ENCODE peak calls at places on chromosomes 6 and 20, in four cellular contexts. B, X, J and M are unnamed samples.

GRCh38 chr6:28542440-28543293 is 17.0 kb downstream of the GPX5 start:
- DNase-seq in B (peak; percentile 86), X (peak; percentile 35), J (peak; percentile 54), M (peak; percentile 68)

GRCh38 chr6:38495511-38495910 is 144.2 kb downstream of the BTBD9 start:
- DNase-seq in B (no peak), X (no peak), J (no peak), M (no peak)

GRCh38 chr20:5171790-5172164 is 45.0 kb downstream of the CDS2 start:
- DNase-seq in B (no peak), X (no peak), J (no peak), M (no peak)

GRCh38 chr20:10502098-10502526 is 67.0 kb downstream of the SLX4IP start:
- DNase-seq in B (no peak), X (no peak), J (no peak), M (no peak)

GRCh38 chr6:48775157-48775556 is 664.2 kb upstream of the PTCHD4 start:
- DNase-seq in B (peak; percentile 21), X (no peak), J (no peak), M (no peak)

GRCh38 chr6:152635949-152636674 is 1.1 kb downstream of the SYNE1 start:
- DNase-seq in B (peak; percentile 90), X (no peak), J (peak; percentile 12), M (no peak)

GRCh38 chr20:21583486-21584168 is 69.8 kb upstream of the NKX2-2 start:
- DNase-seq in B (no peak), X (no peak), J (no peak), M (no peak)

GRCh38 chr20:42007251-42007650 is 389.1 kb upstream of the CHD6 start:
- DNase-seq in B (no peak), X (no peak), J (no peak), M (no peak)

GRCh38 chr6:137761072-137761471 is 106.0 kb upstream of the TNFAIP3 start:
- DNase-seq in B (no peak), X (no peak), J (no peak), M (no peak)

GRCh38 chr6:137800749-137801148 is 66.3 kb upstream of the TNFAIP3 start:
- DNase-seq in B (no peak), X (no peak), J (no peak), M (no peak)

GRCh38 chr6:53464483-53464882 is 80.4 kb downstream of the GCLC start:
- DNase-seq in B (peak; percentile 44), X (no peak), J (no peak), M (no peak)
- H3K4me1 ChIP-seq in B (peaks cover 3% of the 10 kb centered on the region), X (no peaks in the 10 kb centered on the region), J (no peaks in the 10 kb centered on the region), M (peaks cover 6% of the 10 kb centered on the region)

GRCh38 chr6:167407239-167408064 is 82.6 kb downstream of the TTLL2 start:
- DNase-seq in B (no peak), X (no peak), J (no peak), M (no peak)

GRCh38 chr6:167404385-167405049 is 79.6 kb downstream of the TTLL2 start:
- DNase-seq in B (no peak), X (no peak), J (no peak), M (no peak)

GRCh38 chr6:167403427-167403826 is 78.5 kb downstream of the TTLL2 start:
- DNase-seq in B (no peak), X (no peak), J (no peak), M (no peak)

GRCh38 chr6:167408235-167408869 is 83.5 kb downstream of the TTLL2 start:
- DNase-seq in B (no peak), X (no peak), J (no peak), M (no peak)

DNA sequence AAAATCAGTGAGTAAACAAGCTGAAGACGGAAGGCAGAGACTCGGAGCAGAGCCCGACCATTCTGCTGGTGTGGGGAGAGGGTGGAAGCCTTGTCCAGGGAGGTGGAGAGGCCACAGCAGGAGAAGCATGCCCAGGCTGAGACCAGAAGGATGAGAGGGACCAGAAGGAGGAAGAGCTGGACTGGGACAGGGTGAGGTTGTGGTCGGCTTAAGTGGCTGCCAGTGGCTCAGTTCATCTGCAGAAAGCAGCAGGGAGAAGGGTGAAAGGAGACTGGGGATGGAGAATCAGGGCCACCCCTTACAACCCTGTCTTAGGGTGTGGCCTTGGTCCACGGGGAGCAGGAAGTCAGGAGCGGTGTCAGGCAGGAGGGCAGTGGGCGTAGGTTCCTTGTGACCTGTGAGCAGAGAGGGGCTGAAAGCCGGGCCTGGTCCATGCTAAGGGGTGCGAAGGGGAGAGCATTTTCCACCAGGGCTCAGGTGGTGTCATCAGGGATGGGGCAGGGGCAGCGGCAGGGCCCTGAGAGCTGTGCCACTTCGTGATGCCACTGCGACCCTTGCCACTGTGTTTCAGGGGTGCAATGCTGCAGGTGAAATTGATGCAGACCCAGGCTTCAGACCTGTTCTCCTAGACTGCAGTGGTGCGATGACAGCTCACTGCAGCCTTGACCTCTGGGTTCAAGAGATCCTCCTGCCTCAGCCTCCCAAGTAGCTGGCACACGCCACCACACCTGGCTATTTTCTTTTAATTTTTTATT is 81.1 kb downstream of the TTLL2 start:
- DNase-seq in B (no peak), X (no peak), J (no peak), M (no peak)
- H3K9me3 ChIP-seq in B (no peaks in the 10 kb centered on the region), X (no peaks in the 10 kb centered on the region), J (no peaks in the 10 kb centered on the region), M (no peaks in the 10 kb centered on the region)

GRCh38 chr6:52513464-52513863 is 63.4 kb downstream of the TRAM2 start:
- DNase-seq in B (no peak), X (no peak), J (no peak), M (no peak)
- H3K4me1 ChIP-seq in B (peaks cover 98% of the 10 kb centered on the region), X (peaks cover 8% of the 10 kb centered on the region), J (peaks cover 11% of the 10 kb centered on the region), M (no peaks in the 10 kb centered on the region)

GRCh38 chr6:168624948-168625347 is 184.0 kb downstream of the SMOC2 start:
- DNase-seq in B (no peak), X (no peak), J (no peak), M (no peak)

GRCh38 chr6:168625602-168626001 is 184.6 kb downstream of the SMOC2 start:
- DNase-seq in B (no peak), X (no peak), J (no peak), M (no peak)

GRCh38 chr6:168624540-168624939 is 183.6 kb downstream of the SMOC2 start:
- DNase-seq in B (no peak), X (no peak), J (no peak), M (no peak)

GRCh38 chr6:168627798-168628551 is 187.0 kb downstream of the SMOC2 start:
- DNase-seq in B (no peak), X (no peak), J (no peak), M (no peak)

GRCh38 chr6:168626046-168626445 is 185.1 kb downstream of the SMOC2 start:
- DNase-seq in B (no peak), X (no peak), J (no peak), M (no peak)
- H3K9me3 ChIP-seq in B (no peaks in the 10 kb centered on the region), X (no peaks in the 10 kb centered on the region), J (no peaks in the 10 kb centered on the region), M (no peaks in the 10 kb centered on the region)

GRCh38 chr6:153852034-153852433 is 187.0 kb upstream of the OPRM1 start:
- DNase-seq in B (no peak), X (no peak), J (no peak), M (no peak)
- H3K4me1 ChIP-seq in B (no peaks in the 10 kb centered on the region), X (peaks cover 27% of the 10 kb centered on the region), J (peaks cover 26% of the 10 kb centered on the region), M (no peaks in the 10 kb centered on the region)

GRCh38 chr6:332671-333070 is 40.4 kb downstream of the DUSP22 start:
- DNase-seq in B (no peak), X (no peak), J (no peak), M (no peak)

GRCh38 chr6:333379-334002 is 41.2 kb downstream of the DUSP22 start:
- DNase-seq in B (peak; percentile 56), X (no peak), J (no peak), M (no peak)

GRCh38 chr6:329888-330691 is 37.8 kb downstream of the DUSP22 start:
- DNase-seq in B (peak; percentile 85), X (no peak), J (no peak), M (no peak)

GRCh38 chr6:330948-331347 is 38.7 kb downstream of the DUSP22 start:
- DNase-seq in B (no peak), X (no peak), J (no peak), M (no peak)

DNA sequence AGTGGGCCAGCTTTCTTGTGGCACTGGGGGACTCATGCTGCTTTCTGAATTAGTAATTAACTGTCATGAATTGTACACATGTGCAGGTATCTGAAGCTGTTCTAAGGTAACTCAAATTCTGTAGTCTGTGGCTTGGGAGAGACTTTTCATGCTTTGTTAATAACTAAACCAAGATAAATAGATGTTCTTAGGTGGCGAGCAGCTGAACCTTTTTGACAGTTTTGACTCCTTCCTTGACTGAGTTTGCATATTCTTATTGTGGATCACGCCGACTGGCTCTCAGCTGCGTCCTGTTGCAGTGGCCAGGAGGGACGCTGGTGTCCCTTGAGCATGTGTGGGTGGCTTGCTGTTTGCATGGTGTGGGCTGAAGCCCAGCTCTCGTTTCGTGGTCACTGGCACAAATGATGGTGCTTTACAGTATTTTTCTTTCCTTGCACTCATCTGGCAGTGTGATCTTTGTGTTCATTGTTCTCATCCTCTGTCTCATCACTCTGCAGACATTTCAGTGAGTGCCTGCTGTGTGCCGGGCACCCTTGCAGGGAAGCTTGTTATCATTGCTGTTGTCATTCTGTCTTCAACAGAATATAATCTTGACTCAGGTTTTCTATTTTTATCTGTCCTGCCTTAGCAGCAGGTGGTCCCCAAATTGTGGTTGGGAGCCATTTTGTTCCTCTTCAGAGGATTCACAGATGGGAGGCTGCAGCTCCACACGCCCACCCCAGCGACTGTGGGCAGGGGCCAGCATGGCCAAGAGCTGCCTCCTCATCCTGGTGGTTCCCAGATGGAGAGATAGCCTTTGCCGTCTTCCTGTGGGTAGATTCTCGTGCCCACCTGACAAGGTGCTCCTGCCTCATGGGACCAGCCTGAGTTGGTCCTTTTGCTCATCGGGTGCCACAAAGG is 39.6 kb downstream of the DUSP22 start:
- DNase-seq in B (no peak), X (no peak), J (no peak), M (no peak)
- H3K9me3 ChIP-seq in B (no peaks in the 10 kb centered on the region), X (no peaks in the 10 kb centered on the region), J (no peaks in the 10 kb centered on the region), M (peaks cover 7% of the 10 kb centered on the region)

GRCh38 chr6:111586554-111586953 is 19.1 kb downstream of the TRAF3IP2 start:
- DNase-seq in B (no peak), X (no peak), J (no peak), M (no peak)

GRCh38 chr6:111590209-111590955 is 15.3 kb downstream of the TRAF3IP2 start:
- DNase-seq in B (no peak), X (no peak), J (no peak), M (no peak)

GRCh38 chr6:111589366-111589765 is 16.3 kb downstream of the TRAF3IP2 start:
- DNase-seq in B (peak; percentile 93), X (no peak), J (no peak), M (no peak)

GRCh38 chr6:111585969-111586315 is 19.7 kb downstream of the TRAF3IP2 start:
- DNase-seq in B (no peak), X (no peak), J (no peak), M (no peak)

GRCh38 chr6:111588366-111588765 is 17.3 kb downstream of the TRAF3IP2 start:
- DNase-seq in B (no peak), X (no peak), J (no peak), M (no peak)
- H3K4me1 ChIP-seq in B (peaks cover 68% of the 10 kb centered on the region), X (peaks cover 45% of the 10 kb centered on the region), J (peaks cover 59% of the 10 kb centered on the region), M (peaks cover 31% of the 10 kb centered on the region)